ENCODE peak calls at places on chromosome 11, in five cellular contexts. One of them, this sample, is unnamed.

GRCh38 chr11:68461284-68461861 is 821 bp downstream of the PPP6R3 start:
- DNase-seq in NCI-H226: no peak
- DNase-seq in A549: peak
- DNase-seq in stimulated activated CD4-positive, alpha-beta T cell treated with anti-CD3 and anti-CD28 coated beads, TNF-alpha, amount 100 ng/mL, for 4 hours: no peak
- DNase-seq in NAMALWA: peak
- DNase-seq in this sample: no peak

GRCh38 chr11:73287400-73288101 is 15.4 kb downstream of the P2RY6 start:
- DNase-seq in NCI-H226: peak
- DNase-seq in A549: no peak
- DNase-seq in stimulated activated CD4-positive, alpha-beta T cell treated with anti-CD3 and anti-CD28 coated beads, TNF-alpha, amount 100 ng/mL, for 4 hours: no peak
- DNase-seq in NAMALWA: no peak
- DNase-seq in this sample: no peak

GRCh38 chr11:118136341-118136740 is 16.3 kb downstream of the SCN4B start:
- DNase-seq in NCI-H226: no peak
- DNase-seq in A549: no peak
- DNase-seq in stimulated activated CD4-positive, alpha-beta T cell treated with anti-CD3 and anti-CD28 coated beads, TNF-alpha, amount 100 ng/mL, for 4 hours: no peak
- DNase-seq in NAMALWA: no peak
- DNase-seq in this sample: no peak

GRCh38 chr11:134742228-134742612 is 330.2 kb upstream of the B3GAT1 start:
- DNase-seq in NCI-H226: peak
- DNase-seq in A549: no peak
- DNase-seq in stimulated activated CD4-positive, alpha-beta T cell treated with anti-CD3 and anti-CD28 coated beads, TNF-alpha, amount 100 ng/mL, for 4 hours: no peak
- DNase-seq in NAMALWA: no peak
- DNase-seq in this sample: no peak

GRCh38 chr11:1659478-1659877 is 29.9 kb downstream of the KRTAP5-5 start:
- DNase-seq in NCI-H226: no peak
- DNase-seq in A549: no peak
- DNase-seq in stimulated activated CD4-positive, alpha-beta T cell treated with anti-CD3 and anti-CD28 coated beads, TNF-alpha, amount 100 ng/mL, for 4 hours: no peak
- DNase-seq in NAMALWA: no peak
- DNase-seq in this sample: peak

GRCh38 chr11:4826425-4826824 is 5.3 kb downstream of the OR51F2 start:
- DNase-seq in NCI-H226: no peak
- DNase-seq in A549: no peak
- DNase-seq in stimulated activated CD4-positive, alpha-beta T cell treated with anti-CD3 and anti-CD28 coated beads, TNF-alpha, amount 100 ng/mL, for 4 hours: no peak
- DNase-seq in NAMALWA: no peak
- DNase-seq in this sample: no peak

GRCh38 chr11:27902981-27903624 is 202.8 kb upstream of the BDNF start:
- DNase-seq in NCI-H226: peak
- DNase-seq in A549: no peak
- DNase-seq in stimulated activated CD4-positive, alpha-beta T cell treated with anti-CD3 and anti-CD28 coated beads, TNF-alpha, amount 100 ng/mL, for 4 hours: no peak
- DNase-seq in NAMALWA: no peak
- DNase-seq in this sample: no peak

GRCh38 chr11:33772300-33772699 is 2.0 kb downstream of the FBXO3 start:
- DNase-seq in NCI-H226: peak
- DNase-seq in A549: no peak
- DNase-seq in stimulated activated CD4-positive, alpha-beta T cell treated with anti-CD3 and anti-CD28 coated beads, TNF-alpha, amount 100 ng/mL, for 4 hours: no peak
- DNase-seq in NAMALWA: no peak
- DNase-seq in this sample: no peak

GRCh38 chr11:124633355-124633754 is 10.7 kb downstream of the TBRG1 start:
- DNase-seq in NCI-H226: no peak
- DNase-seq in A549: peak
- DNase-seq in stimulated activated CD4-positive, alpha-beta T cell treated with anti-CD3 and anti-CD28 coated beads, TNF-alpha, amount 100 ng/mL, for 4 hours: no peak
- DNase-seq in NAMALWA: peak
- DNase-seq in this sample: no peak

GRCh38 chr11:32888805-32889204 is 3.8 kb upstream of the QSER1 start:
- DNase-seq in NCI-H226: peak
- DNase-seq in A549: no peak
- DNase-seq in stimulated activated CD4-positive, alpha-beta T cell treated with anti-CD3 and anti-CD28 coated beads, TNF-alpha, amount 100 ng/mL, for 4 hours: no peak
- DNase-seq in NAMALWA: no peak
- DNase-seq in this sample: no peak

GRCh38 chr11:44775366-44776356 is 48.9 kb downstream of the TSPAN18 start:
- DNase-seq in NCI-H226: peak
- DNase-seq in A549: peak
- DNase-seq in stimulated activated CD4-positive, alpha-beta T cell treated with anti-CD3 and anti-CD28 coated beads, TNF-alpha, amount 100 ng/mL, for 4 hours: peak
- DNase-seq in NAMALWA: peak
- DNase-seq in this sample: peak

GRCh38 chr11:2522636-2523255 is 77.9 kb downstream of the KCNQ1 start:
- DNase-seq in NCI-H226: no peak
- DNase-seq in A549: no peak
- DNase-seq in stimulated activated CD4-positive, alpha-beta T cell treated with anti-CD3 and anti-CD28 coated beads, TNF-alpha, amount 100 ng/mL, for 4 hours: no peak
- DNase-seq in NAMALWA: no peak
- DNase-seq in this sample: peak

GRCh38 chr11:61698173-61698965 is 18.2 kb downstream of the DAGLA start:
- DNase-seq in NCI-H226: no peak
- DNase-seq in A549: no peak
- DNase-seq in stimulated activated CD4-positive, alpha-beta T cell treated with anti-CD3 and anti-CD28 coated beads, TNF-alpha, amount 100 ng/mL, for 4 hours: no peak
- DNase-seq in NAMALWA: no peak
- DNase-seq in this sample: no peak